ENCODE peak calls at places on chromosomes 2 and 18, in ten cellular contexts. D is cardiac muscle cell, R is HCT116, Z is thyroid gland, F is endodermal cell, E is Panc1, O is pancreas, S is psoas muscle, L is WERI-Rb-1, K is uterus. W is an unnamed sample.

GRCh38 chr2:240636563-240637115 is 11.4 kb downstream of the GPR35 start:
- DNase-seq in F (no peak), S (peak), R (no peak), L (no peak), D (no peak), E (no peak), O (no peak), K (no peak), Z (no peak), W (no peak)

GRCh38 chr2:109636290-109636675 is 22.1 kb downstream of the SOWAHC start:
- DNase-seq in Z (no peak), K (no peak), S (no peak), O (no peak), D (peak), L (no peak), R (no peak), F (no peak), E (no peak), W (no peak)

GRCh38 chr2:95158441-95158840 is 1.2 kb downstream of the ZNF514 start:
- DNase-seq in O (no peak), F (no peak), R (no peak), S (no peak), L (peak), K (no peak), D (no peak), E (no peak), Z (no peak), W (no peak)

GRCh38 chr2:205746408-205746785 is 64.1 kb downstream of the NRP2 start:
- DNase-seq in E (no peak), F (no peak), O (no peak), D (no peak), Z (peak), K (no peak), R (no peak), S (no peak), L (no peak), W (peak)

GRCh38 chr2:240196716-240197438 is 56.4 kb upstream of the OTOS start:
- DNase-seq in L (peak), S (no peak), Z (no peak), K (peak), E (no peak), D (no peak), R (no peak), F (peak), O (no peak), W (no peak)

GRCh38 chr2:51028829-51029228 is 3.1 kb downstream of the NRXN1 start:
- DNase-seq in K (no peak), O (no peak), E (no peak), Z (no peak), S (no peak), F (no peak), L (no peak), D (peak), R (no peak), W (no peak)

GRCh38 chr2:26809876-26810577 is 24.2 kb downstream of the CENPA start:
- DNase-seq in D (no peak), S (no peak), F (peak), K (no peak), O (no peak), R (no peak), L (no peak), Z (no peak), E (no peak), W (no peak)

GRCh38 chr2:178553047-178553446 is 72.8 kb downstream of the PLEKHA3 start:
- DNase-seq in E (peak), Z (no peak), L (no peak), S (no peak), K (no peak), D (peak), R (no peak), F (no peak), O (no peak), W (peak)

GRCh38 chr2:175008801-175009495 is 3.8 kb upstream of the CHN1 start:
- DNase-seq in K (no peak), F (no peak), S (no peak), O (no peak), L (no peak), D (no peak), R (no peak), E (no peak), Z (no peak), W (no peak)

GRCh38 chr18:8854962-8855361 is 149.6 kb downstream of the MTCL1 start:
- DNase-seq in L (no peak), S (no peak), F (no peak), R (no peak), D (no peak), E (no peak), Z (no peak), K (no peak), O (no peak), W (no peak)

DNA sequence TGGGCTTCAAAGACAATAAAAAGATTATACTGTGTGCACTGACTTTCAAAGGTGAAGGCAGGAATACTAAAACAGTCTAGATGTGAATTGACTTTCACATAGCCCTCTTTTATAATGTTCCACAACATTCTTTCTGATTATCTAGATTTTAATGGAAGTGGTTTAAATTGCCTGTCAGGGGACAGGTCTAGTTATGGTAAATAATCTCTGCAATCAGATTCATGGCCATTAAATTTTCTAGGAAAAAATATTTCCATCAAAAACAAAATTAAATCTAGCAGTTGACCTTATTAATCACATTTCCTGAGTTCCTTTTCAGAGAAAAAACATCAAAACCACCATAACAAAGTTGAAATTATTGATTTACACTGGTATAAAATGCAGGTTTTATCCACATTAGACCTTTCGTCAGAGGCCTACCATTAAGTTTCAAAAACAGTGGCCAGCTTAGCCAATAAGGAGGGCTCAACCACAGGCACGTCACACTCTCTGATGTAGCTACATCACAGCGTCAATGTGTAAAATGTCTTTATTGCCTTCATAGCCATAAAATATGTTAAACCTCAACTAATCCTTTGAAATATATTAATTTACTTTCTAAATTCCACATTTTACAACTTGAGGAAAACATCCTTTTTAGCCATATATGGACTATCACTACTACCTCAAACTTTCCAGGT is 79.4 kb downstream of the NOL10 start:
- DNase-seq in R (no peak), E (no peak), S (no peak), D (no peak), K (no peak), O (no peak), Z (no peak), L (no peak), F (no peak), W (no peak)
- H3K27ac ChIP-seq in R (no peak), E (no peak), S (no peak), D (no peak), K (no peak), O (no peak), Z (no peak), L (no peak), F (no peak), W (no peak)

GRCh38 chr2:1790473-1790872 is 46.2 kb upstream of the PXDN start:
- DNase-seq in K (no peak), S (no peak), L (no peak), E (no peak), R (no peak), F (no peak), O (no peak), D (no peak), Z (no peak), W (no peak)

GRCh38 chr2:1793001-1793867 is 48.9 kb upstream of the PXDN start:
- DNase-seq in R (no peak), F (no peak), Z (no peak), D (no peak), S (no peak), E (no peak), O (no peak), L (no peak), K (no peak), W (no peak)

GRCh38 chr2:1790996-1791395 is 46.7 kb upstream of the PXDN start:
- DNase-seq in F (no peak), R (no peak), K (no peak), Z (no peak), S (no peak), O (no peak), D (no peak), E (no peak), L (no peak), W (no peak)

GRCh38 chr2:1789610-1790009 is 45.3 kb upstream of the PXDN start:
- DNase-seq in F (no peak), E (no peak), K (no peak), Z (no peak), D (no peak), O (no peak), R (no peak), L (no peak), S (no peak), W (no peak)

DNA sequence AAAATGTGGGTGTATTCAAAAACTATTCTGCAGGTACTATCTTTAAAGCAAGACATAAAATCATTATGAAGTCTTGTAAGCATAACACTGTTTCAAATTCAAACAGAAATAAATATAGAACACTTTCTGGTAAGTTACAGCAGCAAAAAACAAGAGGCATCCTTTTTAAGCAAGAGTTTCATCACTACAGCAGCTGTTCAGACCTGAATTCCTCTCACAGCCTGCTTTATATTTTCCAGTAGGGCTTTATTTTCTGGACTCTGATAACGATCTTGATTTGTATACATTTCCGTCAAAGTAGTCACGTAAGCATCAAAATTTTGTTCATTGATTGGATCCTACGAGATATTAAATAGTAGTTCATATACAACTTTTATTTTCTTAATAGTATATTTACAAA is 47.4 kb upstream of the PXDN start:
- DNase-seq in L (no peak), K (no peak), D (no peak), S (no peak), O (no peak), E (no peak), F (no peak), Z (no peak), R (no peak), W (no peak)
- TF ChIP-seq CTCF in L (no peak), K (no peak), D (no peak), S (no peak), O (no peak), E (no peak), F (no peak), Z (no peak), R (no peak), W (no peak)

DNA sequence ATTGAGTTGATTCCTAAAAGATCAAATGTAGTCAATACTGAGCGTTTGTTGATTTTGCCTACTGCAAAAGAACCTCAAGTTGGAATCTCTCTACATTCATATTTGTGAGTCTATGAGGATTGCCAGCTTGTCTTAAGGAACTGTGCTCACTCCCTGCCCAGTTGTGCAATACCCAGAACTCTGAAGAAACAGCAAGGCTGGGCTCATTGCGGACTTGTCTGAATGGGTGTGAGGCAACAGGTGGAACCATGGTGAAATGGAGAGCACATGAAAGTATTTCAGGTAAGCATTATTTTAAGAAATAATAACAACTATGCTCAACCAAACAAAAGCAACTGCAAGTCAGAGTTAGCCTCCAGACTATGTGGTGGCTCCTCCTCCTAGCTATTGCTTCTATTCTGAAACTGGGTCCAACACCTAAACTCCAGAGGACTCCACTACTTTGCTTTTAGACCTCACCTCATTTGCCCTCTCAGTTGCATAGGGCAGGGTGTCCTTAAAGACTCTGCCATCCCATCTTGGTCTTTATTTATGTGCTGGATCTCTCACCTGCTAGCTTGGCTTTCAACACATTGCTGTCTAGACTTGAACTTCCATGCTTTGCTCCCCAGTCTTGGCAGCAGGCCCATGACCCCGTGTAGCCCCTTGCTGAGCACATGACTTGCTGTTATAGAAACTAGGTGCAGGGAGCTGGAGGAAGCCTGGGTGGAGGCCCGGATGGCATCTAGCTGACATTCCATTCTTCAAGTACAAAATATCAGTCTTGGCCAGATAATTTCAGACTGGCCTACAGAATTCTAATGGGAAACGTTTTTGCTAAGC is 94.8 kb upstream of the ARL5A start:
- DNase-seq in Z (peak), S (peak), O (peak), F (no peak), R (no peak), D (peak), E (no peak), L (no peak), K (peak), W (no peak)
- H3K27ac ChIP-seq in Z (no peak), S (no peak), O (no peak), F (no peak), R (no peak), D (no peak), E (no peak), L (no peak), K (no peak), W (peak)

GRCh38 chr2:124753842-124754241 is 728.8 kb downstream of the CNTNAP5 start:
- DNase-seq in E (no peak), S (no peak), F (peak), R (no peak), L (no peak), K (no peak), D (no peak), O (no peak), Z (no peak), W (peak)
- TF ChIP-seq CTCF in E (peak), S (no peak), F (peak), R (no peak), L (peak), K (no peak), D (no peak), O (no peak), Z (no peak), W (no peak)

DNA sequence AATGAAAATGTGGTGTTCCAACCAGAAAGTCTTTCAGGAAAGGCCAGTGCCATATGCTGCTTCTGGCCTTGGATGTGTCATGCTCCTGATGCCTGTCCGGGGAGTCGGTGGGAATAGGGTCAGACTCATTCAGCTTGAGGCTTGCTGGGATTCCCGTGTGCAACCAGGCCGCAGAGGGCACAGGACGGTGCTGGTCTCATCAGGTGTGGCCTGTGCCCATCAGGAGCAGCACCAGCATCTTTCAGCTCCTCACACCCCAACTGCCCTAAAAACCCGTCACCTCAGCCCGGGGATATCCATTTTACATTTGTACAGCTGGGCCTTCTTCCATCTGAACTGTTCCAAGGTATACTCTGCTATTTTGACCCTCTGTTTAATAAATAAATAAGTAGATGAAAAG is 13.3 kb upstream of the CNNM3 start:
- DNase-seq in S (peak), K (no peak), E (no peak), F (no peak), L (no peak), O (no peak), R (no peak), D (no peak), Z (no peak), W (no peak)
- H3K27ac ChIP-seq in S (no peak), K (no peak), E (no peak), F (no peak), L (no peak), O (no peak), R (no peak), D (no peak), Z (no peak), W (no peak)

GRCh38 chr18:58512648-58513338 is 116.1 kb downstream of the ALPK2 start:
- DNase-seq in E (no peak), F (no peak), Z (no peak), K (no peak), D (no peak), O (no peak), R (no peak), S (no peak), L (no peak), W (no peak)
- TF ChIP-seq CTCF in E (no peak), F (no peak), Z (no peak), K (no peak), D (no peak), O (no peak), R (no peak), S (no peak), L (no peak), W (no peak)

GRCh38 chr2:200383380-200384110 is 77.1 kb downstream of the SPATS2L start:
- DNase-seq in D (peak), Z (no peak), L (no peak), S (no peak), O (no peak), K (no peak), E (no peak), F (no peak), R (no peak), W (peak)

GRCh38 chr2:200380139-200380561 is 73.7 kb downstream of the SPATS2L start:
- DNase-seq in S (no peak), L (no peak), O (no peak), K (no peak), D (no peak), F (no peak), E (no peak), Z (peak), R (no peak), W (no peak)

GRCh38 chr2:200385063-200385635 is 78.7 kb downstream of the SPATS2L start:
- DNase-seq in O (no peak), K (no peak), F (no peak), E (no peak), Z (no peak), L (no peak), S (no peak), D (no peak), R (no peak), W (no peak)

GRCh38 chr2:200380833-200381542 is 74.5 kb downstream of the SPATS2L start:
- DNase-seq in S (no peak), L (no peak), R (no peak), O (no peak), Z (no peak), F (no peak), E (no peak), K (no peak), D (peak), W (peak)

DNA sequence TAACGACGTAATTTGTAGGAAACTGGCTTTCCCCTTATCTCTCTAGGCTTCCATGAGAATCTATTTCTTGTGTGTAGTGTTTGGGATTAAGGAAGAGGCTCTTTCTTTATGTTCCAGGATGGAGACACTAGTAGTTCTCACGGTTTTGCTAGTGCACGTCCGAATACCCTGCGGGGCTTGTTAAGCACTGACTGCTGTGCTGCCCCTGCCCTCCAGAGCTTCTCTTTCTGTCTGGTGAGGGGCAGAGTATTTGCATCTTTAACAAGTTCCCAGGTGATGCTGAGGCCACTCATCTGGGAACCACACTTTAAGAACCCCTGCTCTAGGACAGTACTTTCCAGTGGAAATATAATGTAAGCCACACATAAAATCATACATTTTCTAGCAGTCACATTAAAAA is 76.4 kb downstream of the SPATS2L start:
- DNase-seq in S (no peak), D (no peak), F (no peak), Z (no peak), R (no peak), K (no peak), O (no peak), E (no peak), L (no peak), W (no peak)
- H3K27ac ChIP-seq in S (no peak), D (no peak), F (no peak), Z (no peak), R (no peak), K (no peak), O (no peak), E (peak), L (no peak), W (no peak)

GRCh38 chr18:3380384-3380961 is 69.5 kb upstream of the TGIF1 start:
- DNase-seq in Z (no peak), S (peak), E (no peak), D (peak), O (no peak), F (no peak), K (no peak), L (peak), R (peak), W (peak)
- TF ChIP-seq CTCF in Z (no peak), S (no peak), E (peak), D (peak), O (no peak), F (peak), K (no peak), L (peak), R (no peak), W (no peak)

GRCh38 chr2:159172403-159172802 is 114.1 kb downstream of the WDSUB1 start:
- DNase-seq in E (no peak), S (no peak), D (peak), K (no peak), Z (no peak), O (no peak), L (no peak), F (no peak), R (no peak), W (no peak)

GRCh38 chr2:159168707-159169106 is 117.8 kb downstream of the WDSUB1 start:
- DNase-seq in Z (no peak), S (no peak), K (no peak), R (no peak), E (no peak), L (no peak), D (peak), F (no peak), O (no peak), W (no peak)

GRCh38 chr2:159165065-159165464 is 121.4 kb downstream of the WDSUB1 start:
- DNase-seq in O (no peak), K (no peak), Z (no peak), D (no peak), R (no peak), L (no peak), E (no peak), S (no peak), F (no peak), W (no peak)

GRCh38 chr2:159164457-159164894 is 122.0 kb downstream of the WDSUB1 start:
- DNase-seq in F (peak), S (no peak), O (no peak), R (no peak), L (no peak), Z (no peak), E (no peak), K (no peak), D (peak), W (no peak)

GRCh38 chr2:159169187-159169586 is 117.3 kb downstream of the WDSUB1 start:
- DNase-seq in L (no peak), S (no peak), K (no peak), E (no peak), O (no peak), D (no peak), Z (no peak), R (no peak), F (no peak), W (no peak)
- H3K27ac ChIP-seq in L (no peak), S (no peak), K (no peak), E (no peak), O (no peak), D (no peak), Z (no peak), R (no peak), F (no peak), W (no peak)

GRCh38 chr2:229713371-229714079 is 830 bp downstream of the DNER start:
- DNase-seq in E (no peak), L (no peak), R (no peak), S (no peak), F (peak), K (no peak), D (peak), Z (no peak), O (no peak), W (peak)

GRCh38 chr2:229708335-229708734 is 6.0 kb downstream of the DNER start:
- DNase-seq in D (no peak), F (no peak), S (no peak), E (no peak), Z (no peak), L (no peak), K (no peak), R (no peak), O (no peak), W (no peak)

GRCh38 chr2:229714080-229714735 is at the start of gene DNER:
- DNase-seq in S (peak), F (peak), R (no peak), Z (no peak), K (no peak), D (no peak), O (peak), E (no peak), L (peak), W (peak)

GRCh38 chr2:229714736-229715541 is 584 bp upstream of the DNER start:
- DNase-seq in L (peak), K (no peak), F (peak), D (peak), E (no peak), S (peak), Z (peak), R (no peak), O (peak), W (peak)

GRCh38 chr2:229712125-229712524 is 2.2 kb downstream of the DNER start:
- DNase-seq in F (no peak), K (no peak), S (no peak), E (no peak), Z (no peak), L (no peak), O (no peak), R (no peak), D (peak), W (no peak)
- TF ChIP-seq CTCF in F (no peak), K (no peak), S (no peak), E (peak), Z (no peak), L (no peak), O (no peak), R (no peak), D (no peak), W (peak)

W was measured in RWPE1.